ENCODE peak calls at places on chromosomes 4 and X, in nine cellular contexts. P, Z, A, D, K, F, Y, J and O are unnamed samples.

GRCh38 chrX:99271641-99272040 is 1138.4 kb downstream of the PCDH19 start:
- DNase-seq in A (no peak), F (no peak), J (no peak), K (no peak), Z (no peak), P (no peak), Y (no peak), D (no peak), O (no peak)

GRCh38 chrX:47502591-47503222 is 19.7 kb upstream of the ZNF41 start:
- DNase-seq in A (no peak), D (no peak), F (no peak), J (no peak), P (no peak), Z (no peak), K (no peak), Y (no peak), O (no peak)

GRCh38 chr4:8709050-8709728 is 116.6 kb downstream of the CPZ start:
- DNase-seq in Z (no peak), F (peak), A (no peak), D (no peak), K (no peak), P (no peak), J (peak), Y (no peak), O (no peak)

GRCh38 chr4:2339458-2340271 is 77.8 kb upstream of the MXD4 start:
- DNase-seq in D (no peak), F (no peak), A (no peak), P (peak), Y (no peak), Z (no peak), J (peak), K (no peak), O (no peak)

GRCh38 chr4:35080799-35081198 is 1163.5 kb downstream of the ARAP2 start:
- DNase-seq in A (no peak), F (no peak), J (no peak), D (no peak), P (no peak), Y (no peak), K (no peak), Z (no peak), O (no peak)

GRCh38 chr4:168274871-168275270 is 43.7 kb downstream of the DDX60 start:
- DNase-seq in P (no peak), A (no peak), D (no peak), Z (no peak), K (no peak), F (no peak), J (no peak), Y (no peak), O (no peak)

GRCh38 chr4:76980280-76980679 is 30.7 kb downstream of the SEPTIN11 start:
- DNase-seq in F (no peak), A (no peak), Z (no peak), D (no peak), P (no peak), Y (no peak), J (no peak), K (no peak), O (no peak)

GRCh38 chr4:139656614-139657486 is 8.8 kb upstream of the MGST2 start:
- DNase-seq in A (peak), Y (no peak), J (no peak), K (peak), P (no peak), F (no peak), Z (peak), D (peak), O (peak)

GRCh38 chr4:158750379-158750778 is 18.4 kb upstream of the FNIP2 start:
- DNase-seq in F (no peak), D (no peak), A (no peak), J (no peak), P (no peak), Z (no peak), K (no peak), Y (no peak), O (no peak)

GRCh38 chrX:108070891-108071290 is 20.5 kb downstream of the PSMD10 start:
- DNase-seq in Z (no peak), J (no peak), A (no peak), F (no peak), P (no peak), Y (no peak), D (no peak), K (no peak), O (no peak)

GRCh38 chr4:24533364-24533763 is 51.0 kb downstream of the DHX15 start:
- DNase-seq in F (no peak), K (no peak), P (no peak), J (no peak), Y (no peak), D (no peak), A (no peak), Z (no peak), O (no peak)

GRCh38 chr4:177131736-177132135 is 177.9 kb upstream of the NEIL3 start:
- DNase-seq in Y (no peak), J (no peak), F (no peak), A (no peak), Z (no peak), P (no peak), D (no peak), K (no peak), O (no peak)

GRCh38 chrX:45757272-45757671 is 556.6 kb upstream of the DIPK2B start:
- DNase-seq in Y (no peak), A (no peak), F (no peak), K (no peak), J (no peak), Z (no peak), D (no peak), P (no peak), O (no peak)

GRCh38 chr4:2281575-2282343 is 19.9 kb upstream of the MXD4 start:
- DNase-seq in J (peak), P (no peak), D (no peak), F (no peak), Z (no peak), K (no peak), A (no peak), Y (peak), O (no peak)

GRCh38 chr4:109044446-109044845 is 258.0 kb downstream of the COL25A1 start:
- DNase-seq in J (no peak), Y (no peak), D (no peak), P (no peak), F (no peak), A (no peak), K (no peak), Z (no peak), O (no peak)

GRCh38 chr4:1786544-1787362 is 6.3 kb upstream of the FGFR3 start:
- DNase-seq in Y (no peak), K (no peak), D (no peak), A (no peak), P (no peak), Z (no peak), J (no peak), F (no peak), O (peak)

GRCh38 chrX:15464704-15465103 is 28.4 kb downstream of the PIR start:
- DNase-seq in A (no peak), K (no peak), J (no peak), Y (no peak), P (no peak), F (no peak), D (no peak), Z (no peak), O (no peak)

GRCh38 chr4:36394352-36394903 is 113.0 kb downstream of the DTHD1 start:
- DNase-seq in Y (peak), K (no peak), J (no peak), D (no peak), A (no peak), P (no peak), F (no peak), Z (no peak), O (no peak)

GRCh38 chr4:81040175-81040659 is 9.7 kb downstream of the BMP3 start:
- DNase-seq in D (no peak), K (no peak), A (peak), Y (no peak), P (no peak), F (no peak), J (no peak), Z (no peak), O (no peak)

GRCh38 chr4:51894246-51894645 is 51.3 kb downstream of the DCUN1D4 start:
- DNase-seq in D (no peak), Z (no peak), K (no peak), J (no peak), A (no peak), P (no peak), Y (no peak), F (no peak), O (no peak)

GRCh38 chr4:17323619-17324400 is 188.1 kb downstream of the QDPR start:
- DNase-seq in Z (no peak), J (no peak), F (no peak), P (no peak), A (no peak), K (no peak), Y (no peak), D (no peak), O (no peak)

GRCh38 chr4:53986062-53986461 is 78.3 kb downstream of the CHIC2 start:
- DNase-seq in D (no peak), P (no peak), F (no peak), A (no peak), K (no peak), Z (no peak), Y (no peak), J (no peak), O (no peak)

GRCh38 chr4:149306537-149306936 is 509.1 kb downstream of the IQCM start:
- DNase-seq in F (no peak), A (no peak), P (no peak), J (no peak), D (no peak), Z (no peak), Y (no peak), K (no peak), O (no peak)

GRCh38 chr4:128684031-128684430 is 125.5 kb upstream of the JADE1 start:
- DNase-seq in Z (no peak), D (no peak), Y (no peak), K (no peak), P (no peak), F (no peak), A (no peak), J (no peak), O (no peak)

DNA sequence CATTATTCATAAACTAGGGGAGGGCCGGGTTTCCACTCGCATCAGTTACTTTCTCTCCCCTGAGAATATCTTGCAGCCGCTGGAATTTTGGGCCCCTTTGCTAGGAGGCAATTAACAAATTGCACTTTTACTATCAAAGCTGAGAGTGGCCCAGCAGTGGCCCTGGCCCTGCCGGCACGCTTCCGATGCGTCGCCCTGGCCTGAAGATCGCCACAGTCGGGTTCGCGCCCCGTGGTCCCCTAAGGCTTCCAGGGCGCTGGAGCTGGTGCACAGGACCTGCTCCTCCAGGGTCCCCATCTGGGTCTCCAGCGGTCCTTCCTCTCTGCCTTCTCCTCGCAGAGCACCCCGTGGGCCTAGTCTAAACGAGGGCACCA is 486 bp upstream of the CWH43 start:
- DNase-seq in J (no peak), A (no peak), Z (no peak), P (no peak), F (no peak), K (no peak), Y (no peak), D (no peak), O (no peak)
- H3K4me3 ChIP-seq in J (no peak), A (no peak), Z (peak), P (peak), F (no peak), K (no peak), Y (no peak), D (no peak), O (no peak)

DNA sequence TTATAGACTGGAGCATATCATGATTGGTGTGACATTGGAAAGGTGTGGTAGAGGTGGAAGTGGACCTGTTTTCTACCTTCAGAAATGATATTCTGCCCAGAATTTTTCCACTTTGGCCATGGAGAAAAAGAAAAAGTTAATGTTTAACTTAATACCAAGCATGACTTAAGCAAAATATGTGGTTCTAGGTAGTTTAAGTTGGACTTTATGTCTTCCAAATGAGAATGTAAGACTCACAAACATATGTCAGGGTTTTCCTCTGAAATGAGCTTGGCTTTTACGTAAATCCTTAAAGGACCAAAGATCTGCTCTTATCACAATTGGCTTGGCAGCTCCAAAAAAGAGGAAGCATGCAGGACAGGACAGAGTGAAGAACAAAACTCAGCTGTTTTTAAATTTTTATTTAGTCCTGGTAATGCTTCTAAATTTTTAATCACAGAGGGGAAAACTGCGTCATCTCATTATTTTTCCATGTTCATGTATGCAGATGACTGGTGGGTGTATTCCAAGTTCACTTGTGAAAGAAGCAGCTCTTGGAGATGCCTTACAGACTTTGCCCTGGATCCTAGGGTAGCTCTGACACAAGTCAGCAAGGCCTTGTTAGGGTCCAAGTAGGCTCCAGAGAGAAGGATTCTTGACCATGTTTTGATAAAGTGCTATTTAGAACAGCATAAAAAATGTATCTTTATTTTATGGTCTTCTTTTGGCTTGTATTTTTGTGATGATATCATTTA is 98.2 kb downstream of the ANK2 start:
- DNase-seq in J (no peak), D (no peak), A (no peak), K (no peak), Y (no peak), Z (no peak), F (no peak), P (no peak), O (no peak)
- H3K27ac ChIP-seq in J (peak), D (no peak), A (no peak), K (peak), Y (no peak), Z (peak), F (peak), P (peak), O (peak)

DNA sequence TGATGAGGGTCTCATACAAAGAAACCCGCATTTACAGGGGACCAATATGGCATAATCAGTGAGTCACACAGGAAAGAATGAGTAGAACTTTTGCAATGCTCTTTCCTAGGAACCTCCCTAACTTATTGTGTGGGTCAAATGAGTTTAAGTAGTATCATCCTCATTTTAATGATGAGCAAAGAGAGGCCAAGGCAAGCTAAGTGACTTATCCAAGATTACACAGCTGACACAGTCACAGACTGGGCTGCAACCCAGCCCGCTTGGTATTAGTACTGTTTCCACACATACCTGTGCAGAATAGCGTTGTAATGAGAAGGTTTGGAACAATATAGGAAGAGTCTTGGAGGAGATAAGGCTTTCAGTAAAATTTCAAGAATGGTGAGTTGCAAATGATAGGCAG is 91.0 kb upstream of the PPP1R2C start:
- DNase-seq in F (no peak), K (no peak), Z (no peak), A (no peak), Y (no peak), P (no peak), D (no peak), J (no peak), O (no peak)
- TF ChIP-seq POLR2A in F (no peak), K (no peak), Z (no peak), A (no peak), Y (no peak), P (no peak), D (no peak), J (no peak), O (no peak)

GRCh38 chrX:155761185-155761584 is 120.0 kb upstream of the VAMP7 start:
- DNase-seq in D (no peak), A (no peak), J (no peak), F (no peak), K (no peak), Z (no peak), Y (no peak), P (no peak), O (no peak)

GRCh38 chrX:155755706-155756337 is 125.3 kb upstream of the VAMP7 start:
- DNase-seq in K (no peak), J (no peak), Z (no peak), D (no peak), F (no peak), P (no peak), A (no peak), Y (no peak), O (no peak)

GRCh38 chrX:155757366-155757765 is 123.8 kb upstream of the VAMP7 start:
- DNase-seq in K (no peak), D (no peak), P (no peak), Y (no peak), A (no peak), Z (no peak), F (no peak), J (no peak), O (no peak)
- H3K4me3 ChIP-seq in K (no peak), D (no peak), P (no peak), Y (no peak), A (no peak), Z (no peak), F (no peak), J (no peak), O (no peak)